ENCODE peak calls at places on chromosomes 2 and 18, in seven cellular contexts. N is GOT3, I is neuronal stem cell, H is GM23338, Q is body of pancreas, O is pons, U is NCI-H1930. Y is an unnamed sample.

GRCh38 chr2:208142255-208142924 is 3.6 kb downstream of the CRYGB start:
- DNase-seq in H (no peak), O (peak), Q (no peak), I (no peak), N (no peak), U (peak), Y (no peak)

GRCh38 chr2:19746611-19747309 is 155.0 kb downstream of the TTC32 start:
- DNase-seq in I (peak), U (no peak), Q (no peak), H (peak), N (no peak), O (no peak), Y (peak)

GRCh38 chr2:172105715-172106124 is 3.0 kb upstream of the DLX2 start:
- DNase-seq in U (no peak), I (peak), O (no peak), N (no peak), H (peak), Q (no peak), Y (no peak)

GRCh38 chr2:117801826-117802225 is 12.7 kb upstream of the DDX18 start:
- DNase-seq in H (no peak), Q (no peak), N (no peak), U (no peak), I (no peak), O (no peak), Y (no peak)

GRCh38 chr2:134774074-134774742 is 55.4 kb upstream of the TMEM163 start:
- DNase-seq in N (no peak), I (no peak), Q (no peak), U (no peak), H (no peak), O (no peak), Y (peak)

GRCh38 chr2:234290671-234291070 is 206.2 kb downstream of the ARL4C start:
- DNase-seq in O (no peak), I (no peak), N (no peak), U (no peak), H (no peak), Q (peak), Y (no peak)

GRCh38 chr2:3186766-3187165 is 190.9 kb downstream of the EIPR1 start:
- DNase-seq in O (no peak), Q (no peak), U (no peak), H (no peak), N (no peak), I (no peak), Y (no peak)

GRCh38 chr2:16123421-16123820 is 183.1 kb downstream of the MYCN start:
- DNase-seq in N (no peak), Q (no peak), H (no peak), O (no peak), I (no peak), U (no peak), Y (peak)

GRCh38 chr2:169979025-169979424 is 151.8 kb downstream of the UBR3 start:
- DNase-seq in Q (no peak), I (no peak), U (no peak), H (no peak), N (no peak), O (no peak), Y (no peak)

GRCh38 chr2:237616373-237617304 is 10.7 kb upstream of the LRRFIP1 start:
- DNase-seq in I (no peak), Q (no peak), U (no peak), O (no peak), N (no peak), H (no peak), Y (no peak)

GRCh38 chr18:11981633-11982366 is 493 bp downstream of the IMPA2 start:
- DNase-seq in N (no peak), Q (peak), I (peak), H (peak), O (no peak), U (no peak), Y (peak)

GRCh38 chr2:201680743-201681142 is 17.7 kb downstream of the MPP4 start:
- DNase-seq in U (peak), H (peak), I (peak), O (no peak), N (no peak), Q (peak), Y (no peak)

GRCh38 chr2:216159646-216160045 is 50.5 kb downstream of the XRCC5 start:
- DNase-seq in O (no peak), Q (no peak), I (no peak), N (no peak), U (no peak), H (no peak), Y (no peak)

GRCh38 chr2:189350515-189351209 is 90.6 kb upstream of the WDR75 start:
- DNase-seq in O (peak), U (no peak), I (no peak), H (no peak), N (no peak), Q (peak), Y (no peak)

GRCh38 chr2:215727507-215728503 is 285.5 kb downstream of the MREG start:
- DNase-seq in U (no peak), H (no peak), O (no peak), I (no peak), N (no peak), Q (no peak), Y (no peak)

GRCh38 chr2:241576293-241576654 is 17.7 kb downstream of the BOK start:
- DNase-seq in I (no peak), N (no peak), Q (no peak), U (no peak), O (no peak), H (peak), Y (no peak)

GRCh38 chr2:198762456-198762855 is 695.3 kb downstream of the SATB2 start:
- DNase-seq in O (no peak), N (no peak), H (no peak), U (no peak), Q (no peak), I (no peak), Y (no peak)

GRCh38 chr2:120857422-120857821 is 121.8 kb downstream of the GLI2 start:
- DNase-seq in Q (no peak), U (no peak), N (no peak), I (no peak), H (no peak), O (no peak), Y (no peak)

GRCh38 chr2:36403675-36404230 is 48.2 kb downstream of the CRIM1 start:
- DNase-seq in N (no peak), I (no peak), U (no peak), O (no peak), H (no peak), Q (no peak), Y (no peak)

GRCh38 chr2:176130153-176130916 is 830 bp downstream of the HOXD8 start:
- DNase-seq in N (no peak), H (peak), I (no peak), O (no peak), Q (no peak), U (peak), Y (peak)

GRCh38 chr18:48391863-48392262 is 17.3 kb downstream of the ZBTB7C start:
- DNase-seq in O (peak), Q (peak), N (no peak), U (no peak), I (no peak), H (no peak), Y (no peak)

GRCh38 chr2:35787302-35788031 is 568.1 kb upstream of the CRIM1 start:
- DNase-seq in I (no peak), N (no peak), U (no peak), O (no peak), Q (no peak), H (peak), Y (no peak)

GRCh38 chr18:13481820-13482640 is 244.3 kb downstream of the FAM210A start:
- DNase-seq in H (no peak), U (no peak), Q (no peak), I (no peak), N (no peak), O (no peak), Y (no peak)

GRCh38 chr2:84969511-84970265 is 1.3 kb upstream of the KCMF1 start:
- DNase-seq in I (no peak), O (peak), N (no peak), Q (peak), U (no peak), H (no peak), Y (peak)

GRCh38 chr2:39488450-39488849 is 51.4 kb upstream of the MAP4K3 start:
- DNase-seq in U (no peak), N (no peak), Q (no peak), H (no peak), O (no peak), I (no peak), Y (no peak)

GRCh38 chr18:68791801-68792200 is 6.1 kb upstream of the CCDC102B start:
- DNase-seq in N (no peak), O (no peak), I (no peak), Q (no peak), U (no peak), H (no peak), Y (no peak)

GRCh38 chr2:201084863-201085262 is 13.1 kb downstream of the NDUFB3 start:
- DNase-seq in I (no peak), U (no peak), H (no peak), Q (no peak), N (no peak), O (no peak), Y (no peak)

GRCh38 chr18:77366725-77367641 is 117.3 kb downstream of the GALR1 start:
- DNase-seq in I (no peak), N (no peak), U (peak), O (peak), H (peak), Q (peak), Y (peak)

Y was measured in retina.